ENCODE peak calls at places on chromosomes 2 and 18, in five cellular contexts. One of them, this sample, is unnamed.
A peak's percentile ranks its signal among the peaks of the same experiment; 100 is the strongest.

GRCh38 chr18:49024808-49025361 is 74.1 kb upstream of the SMAD7 start:
- DNase-seq in HepG2: no peak
- DNase-seq in IMR-90: no peak
- DNase-seq in K562: no peak
- DNase-seq in GM12878: no peak
- DNase-seq in this sample: peak; percentile 63

GRCh38 chr2:99488587-99488998 is 1.2 kb downstream of the REV1 start:
- DNase-seq in HepG2: peak; percentile 83
- DNase-seq in IMR-90: peak; percentile 39
- DNase-seq in K562: peak; percentile 22
- DNase-seq in GM12878: peak; percentile 19
- DNase-seq in this sample: peak; percentile 41

GRCh38 chr2:43877782-43878464 is 39.2 kb downstream of the ABCG8 start:
- DNase-seq in HepG2: peak; percentile 59
- DNase-seq in IMR-90: peak; percentile 56
- DNase-seq in K562: peak; percentile 81
- DNase-seq in GM12878: peak; percentile 15
- DNase-seq in this sample: peak; percentile 87

GRCh38 chr2:17470855-17471641 is 47.2 kb downstream of the RAD51AP2 start:
- DNase-seq in HepG2: peak; percentile 71
- DNase-seq in IMR-90: peak; percentile 40
- DNase-seq in K562: peak; percentile 25
- DNase-seq in GM12878: peak; percentile 4
- DNase-seq in this sample: peak; percentile 5

GRCh38 chr18:1846640-1847039 is 724.7 kb downstream of the METTL4 start:
- DNase-seq in HepG2: no peak
- DNase-seq in IMR-90: no peak
- DNase-seq in K562: no peak
- DNase-seq in GM12878: no peak
- DNase-seq in this sample: no peak

GRCh38 chr18:25465152-25465790 is 113.3 kb upstream of the ZNF521 start:
- DNase-seq in HepG2: no peak
- DNase-seq in IMR-90: no peak
- DNase-seq in K562: no peak
- DNase-seq in GM12878: no peak
- DNase-seq in this sample: no peak

GRCh38 chr2:226478121-226478809 is 321.4 kb downstream of the IRS1 start:
- DNase-seq in HepG2: peak; percentile 89
- DNase-seq in IMR-90: peak; percentile 96
- DNase-seq in K562: no peak
- DNase-seq in GM12878: no peak
- DNase-seq in this sample: no peak

GRCh38 chr2:72128059-72128842 is 19.4 kb downstream of the CYP26B1 start:
- DNase-seq in HepG2: no peak
- DNase-seq in IMR-90: no peak
- DNase-seq in K562: no peak
- DNase-seq in GM12878: no peak
- DNase-seq in this sample: no peak

GRCh38 chr2:7849531-7849930 is 832.3 kb upstream of the ID2 start:
- DNase-seq in HepG2: no peak
- DNase-seq in IMR-90: no peak
- DNase-seq in K562: no peak
- DNase-seq in GM12878: no peak
- DNase-seq in this sample: no peak

GRCh38 chr2:173749315-173749714 is 215.9 kb downstream of the SP3 start:
- DNase-seq in HepG2: peak; percentile 23
- DNase-seq in IMR-90: peak; percentile 54
- DNase-seq in K562: no peak
- DNase-seq in GM12878: no peak
- DNase-seq in this sample: no peak

GRCh38 chr2:86079981-86080911 is 25.4 kb downstream of the POLR1A start:
- DNase-seq in HepG2: peak; percentile 44
- DNase-seq in IMR-90: peak; percentile 67
- DNase-seq in K562: peak; percentile 60
- DNase-seq in GM12878: peak; percentile 45
- DNase-seq in this sample: peak; percentile 69

GRCh38 chr2:233772153-233772552 is 6.0 kb upstream of the MROH2A start:
- DNase-seq in HepG2: no peak
- DNase-seq in IMR-90: no peak
- DNase-seq in K562: no peak
- DNase-seq in GM12878: no peak
- DNase-seq in this sample: no peak

GRCh38 chr2:135245055-135245454 is 193.0 kb downstream of the RAB3GAP1 start:
- DNase-seq in HepG2: peak; percentile 16
- DNase-seq in IMR-90: peak; percentile 73
- DNase-seq in K562: peak; percentile 20
- DNase-seq in GM12878: no peak
- DNase-seq in this sample: no peak

GRCh38 chr2:71460595-71461303 is 7.4 kb downstream of the DYSF start:
- DNase-seq in HepG2: no peak
- DNase-seq in IMR-90: no peak
- DNase-seq in K562: peak; percentile 49
- DNase-seq in GM12878: no peak
- DNase-seq in this sample: peak; percentile 74

GRCh38 chr18:45198526-45198925 is 416.8 kb upstream of the SLC14A2 start:
- DNase-seq in HepG2: no peak
- DNase-seq in IMR-90: no peak
- DNase-seq in K562: no peak
- DNase-seq in GM12878: no peak
- DNase-seq in this sample: no peak

GRCh38 chr2:168060956-168061750 is 186.2 kb downstream of the STK39 start:
- DNase-seq in HepG2: no peak
- DNase-seq in IMR-90: peak; percentile 67
- DNase-seq in K562: no peak
- DNase-seq in GM12878: no peak
- DNase-seq in this sample: no peak

GRCh38 chr2:174664084-174664759 is 66.6 kb upstream of the WIPF1 start:
- DNase-seq in HepG2: no peak
- DNase-seq in IMR-90: no peak
- DNase-seq in K562: no peak
- DNase-seq in GM12878: no peak
- DNase-seq in this sample: no peak

GRCh38 chr18:49697049-49697448 is 116.3 kb downstream of the ACAA2 start:
- DNase-seq in HepG2: no peak
- DNase-seq in IMR-90: no peak
- DNase-seq in K562: no peak
- DNase-seq in GM12878: no peak
- DNase-seq in this sample: no peak

GRCh38 chr2:2568411-2568810 is 237.3 kb upstream of the MYT1L start:
- DNase-seq in HepG2: no peak
- DNase-seq in IMR-90: no peak
- DNase-seq in K562: no peak
- DNase-seq in GM12878: no peak
- DNase-seq in this sample: no peak

GRCh38 chr2:174012347-174013309 is 47.5 kb upstream of the SP3 start:
- DNase-seq in HepG2: no peak
- DNase-seq in IMR-90: no peak
- DNase-seq in K562: peak; percentile 18
- DNase-seq in GM12878: no peak
- DNase-seq in this sample: no peak

GRCh38 chr2:50840346-50841124 is 191.4 kb downstream of the NRXN1 start:
- DNase-seq in HepG2: no peak
- DNase-seq in IMR-90: no peak
- DNase-seq in K562: no peak
- DNase-seq in GM12878: no peak
- DNase-seq in this sample: no peak

GRCh38 chr2:216107760-216108159 is 1.4 kb upstream of the XRCC5 start:
- DNase-seq in HepG2: peak; percentile 39
- DNase-seq in IMR-90: no peak
- DNase-seq in K562: peak; percentile 12
- DNase-seq in GM12878: no peak
- DNase-seq in this sample: no peak

GRCh38 chr2:110125292-110125691 is 9.7 kb upstream of the MALL start:
- DNase-seq in HepG2: no peak
- DNase-seq in IMR-90: peak; percentile 11
- DNase-seq in K562: no peak
- DNase-seq in GM12878: no peak
- DNase-seq in this sample: no peak
- TF ChIP-seq USF2 in HepG2: no peak
- TF ChIP-seq USF2 in IMR-90: no peak
- TF ChIP-seq USF2 in K562: no peak
- TF ChIP-seq USF2 in GM12878: no peak
- TF ChIP-seq USF2 in this sample: no peak

GRCh38 chr2:28681216-28681981 is 70.2 kb upstream of the PPP1CB start:
- DNase-seq in HepG2: no peak
- DNase-seq in IMR-90: peak; percentile 81
- DNase-seq in K562: no peak
- DNase-seq in GM12878: peak; percentile 62
- DNase-seq in this sample: no peak

GRCh38 chr2:28680657-28681056 is 71.0 kb upstream of the PPP1CB start:
- DNase-seq in HepG2: no peak
- DNase-seq in IMR-90: no peak
- DNase-seq in K562: no peak
- DNase-seq in GM12878: no peak
- DNase-seq in this sample: no peak

GRCh38 chr2:28687181-28687580 is 64.4 kb upstream of the PPP1CB start:
- DNase-seq in HepG2: no peak
- DNase-seq in IMR-90: no peak
- DNase-seq in K562: no peak
- DNase-seq in GM12878: no peak
- DNase-seq in this sample: no peak

GRCh38 chr2:28684142-28684858 is 67.3 kb upstream of the PPP1CB start:
- DNase-seq in HepG2: peak; percentile 23
- DNase-seq in IMR-90: no peak
- DNase-seq in K562: peak; percentile 62
- DNase-seq in GM12878: no peak
- DNase-seq in this sample: no peak

DNA sequence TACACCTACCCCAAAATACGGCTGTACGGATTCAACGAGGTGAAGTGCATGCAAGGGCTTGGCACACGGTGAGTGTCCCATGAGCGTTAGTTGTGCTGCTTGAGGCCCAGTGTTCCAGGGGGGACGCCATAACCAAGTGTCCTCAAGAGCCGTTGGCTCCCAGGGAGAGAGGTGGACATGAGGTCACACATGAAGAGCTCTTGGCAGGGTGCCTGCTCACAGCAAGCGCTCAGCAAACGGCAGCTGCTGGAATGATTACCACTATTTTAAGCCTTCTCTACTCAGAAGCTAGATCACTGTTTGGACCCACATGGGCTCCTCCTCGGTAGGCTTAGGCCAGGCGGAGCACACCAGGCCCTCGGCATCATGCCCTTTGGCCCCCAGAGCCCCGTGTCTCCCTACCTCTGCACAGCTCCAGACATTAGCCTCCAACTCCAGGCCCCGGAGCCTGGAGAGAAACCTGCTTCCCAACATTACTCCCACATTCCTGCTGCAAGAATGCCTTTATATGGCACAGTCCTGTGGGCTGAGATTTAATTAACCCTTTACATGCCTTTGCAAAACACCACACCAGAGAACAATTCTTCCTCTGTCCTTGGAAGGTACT is 68.4 kb upstream of the PPP1CB start:
- DNase-seq in HepG2: peak; percentile 42
- DNase-seq in IMR-90: peak; percentile 86
- DNase-seq in K562: peak; percentile 82
- DNase-seq in GM12878: no peak
- DNase-seq in this sample: no peak
- TF ChIP-seq MXI1 in HepG2: no peak
- TF ChIP-seq MXI1 in IMR-90: no peak
- TF ChIP-seq MXI1 in K562: no peak
- TF ChIP-seq MXI1 in GM12878: no peak
- TF ChIP-seq MXI1 in this sample: no peak

GRCh38 chr2:69932596-69932922 is 17.6 kb downstream of the MXD1 start:
- DNase-seq in HepG2: no peak
- DNase-seq in IMR-90: no peak
- DNase-seq in K562: no peak
- DNase-seq in GM12878: no peak
- DNase-seq in this sample: no peak

GRCh38 chr2:69933839-69934613 is 19.1 kb downstream of the MXD1 start:
- DNase-seq in HepG2: peak; percentile 85
- DNase-seq in IMR-90: peak; percentile 93
- DNase-seq in K562: peak; percentile 74
- DNase-seq in GM12878: no peak
- DNase-seq in this sample: no peak

GRCh38 chr2:69934614-69934908 is 19.7 kb downstream of the MXD1 start:
- DNase-seq in HepG2: no peak
- DNase-seq in IMR-90: no peak
- DNase-seq in K562: no peak
- DNase-seq in GM12878: no peak
- DNase-seq in this sample: no peak

GRCh38 chr2:69931832-69932595 is 17.1 kb downstream of the MXD1 start:
- DNase-seq in HepG2: no peak
- DNase-seq in IMR-90: no peak
- DNase-seq in K562: no peak
- DNase-seq in GM12878: no peak
- DNase-seq in this sample: no peak

DNA sequence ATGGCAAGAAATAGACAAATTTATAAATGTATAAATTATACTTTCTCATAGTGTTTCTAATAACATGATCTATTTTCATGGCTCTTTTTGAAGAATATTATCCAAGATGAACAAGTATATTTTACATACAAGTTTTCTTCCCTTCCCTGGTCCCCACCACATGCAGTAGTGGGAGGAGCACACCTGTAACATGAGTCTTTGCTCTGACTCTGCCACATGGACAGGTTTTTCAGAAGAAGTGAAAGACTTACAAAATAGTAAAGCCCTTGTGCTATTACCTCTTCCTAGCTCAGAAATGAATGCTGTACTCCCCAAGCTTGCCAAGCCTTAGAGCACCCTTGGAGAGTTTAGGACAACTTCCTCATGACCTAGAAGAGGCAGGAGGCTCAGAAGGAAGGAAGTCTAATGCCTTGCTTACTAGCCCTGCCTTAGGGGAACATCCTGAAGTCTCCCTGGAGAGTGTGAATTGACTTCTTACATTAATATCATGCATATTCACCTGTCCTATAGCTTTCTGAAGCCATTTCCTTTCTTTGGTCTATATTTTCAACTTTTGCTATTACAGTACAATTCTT is 18.4 kb downstream of the MXD1 start:
- DNase-seq in HepG2: no peak
- DNase-seq in IMR-90: no peak
- DNase-seq in K562: no peak
- DNase-seq in GM12878: no peak
- DNase-seq in this sample: no peak
- TF ChIP-seq USF2 in HepG2: no peak
- TF ChIP-seq USF2 in IMR-90: no peak
- TF ChIP-seq USF2 in K562: no peak
- TF ChIP-seq USF2 in GM12878: no peak
- TF ChIP-seq USF2 in this sample: no peak

DNA sequence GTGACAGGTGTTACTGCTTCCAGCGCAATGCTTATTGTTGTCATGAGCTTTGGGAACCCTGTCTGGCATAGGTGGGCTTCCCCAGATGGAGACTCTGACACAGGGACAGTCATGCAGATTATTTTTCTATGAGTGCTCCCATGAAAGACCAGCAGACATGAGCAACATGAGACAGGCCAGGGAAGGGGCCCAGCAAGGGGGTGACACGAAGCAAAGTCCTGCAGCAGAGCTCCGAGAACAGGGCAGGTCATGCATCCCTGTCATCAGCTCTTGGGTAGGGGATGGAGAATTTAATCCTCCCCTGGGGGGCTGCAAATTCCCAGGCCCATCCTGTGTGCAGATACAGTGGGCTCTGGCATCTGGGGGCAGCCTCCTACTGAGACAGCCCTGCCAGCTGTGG is 77.4 kb downstream of the CTAGE1 start:
- DNase-seq in HepG2: no peak
- DNase-seq in IMR-90: no peak
- DNase-seq in K562: no peak
- DNase-seq in GM12878: no peak
- DNase-seq in this sample: no peak
- TF ChIP-seq MXI1 in HepG2: no peak
- TF ChIP-seq MXI1 in IMR-90: no peak
- TF ChIP-seq MXI1 in K562: no peak
- TF ChIP-seq MXI1 in GM12878: no peak
- TF ChIP-seq MXI1 in this sample: no peak

This sample was measured in SK-N-SH.